ENCODE peak calls at places on chromosomes 12 and 14, in four cellular contexts. M is IMR-90, U is H1, O is H9. T is an unnamed sample.

GRCh38 chr12:47868041-47868440 is 36.8 kb downstream of the VDR start:
- DNase-seq in O (no peak), M (no peak), U (no peak), T (no peak)

GRCh38 chr12:53071591-53072551 is 7.3 kb downstream of the SPRYD3 start:
- DNase-seq in U (no peak), M (peak), O (peak), T (peak)

GRCh38 chr12:41419151-41419893 is 231.2 kb downstream of the PDZRN4 start:
- DNase-seq in O (no peak), M (no peak), U (no peak), T (no peak)

GRCh38 chr14:67738740-67739504 is 37.2 kb downstream of the RDH12 start:
- DNase-seq in O (no peak), U (no peak), M (peak), T (peak)

GRCh38 chr12:9052610-9053009 is 63.1 kb downstream of the A2M start:
- DNase-seq in O (no peak), M (no peak), U (no peak), T (no peak)

GRCh38 chr12:106133136-106134087 is 5.3 kb downstream of the NUAK1 start:
- DNase-seq in O (peak), U (peak), M (peak), T (peak)

GRCh38 chr12:13000616-13000934 is 510 bp upstream of the HEBP1 start:
- DNase-seq in O (no peak), U (no peak), M (no peak), T (peak)

GRCh38 chr14:89625208-89625987 is 208.4 kb upstream of the FOXN3 start:
- DNase-seq in U (no peak), O (peak), M (no peak), T (no peak)

GRCh38 chr12:113385282-113385882 is 18.3 kb downstream of the SDS start:
- DNase-seq in U (no peak), M (no peak), O (no peak), T (no peak)

GRCh38 chr12:106682594-106683234 is 91.8 kb upstream of the RIC8B start:
- DNase-seq in O (no peak), U (no peak), M (peak), T (no peak)

GRCh38 chr12:122947352-122947792 is 18.9 kb downstream of the ABCB9 start:
- DNase-seq in M (no peak), U (no peak), O (no peak), T (no peak)

GRCh38 chr14:43410631-43411030 is 1096.5 kb downstream of the FSCB start:
- DNase-seq in U (no peak), O (peak), M (no peak), T (peak)

GRCh38 chr14:89409961-89410360 is 7.1 kb downstream of the FOXN3 start:
- DNase-seq in O (no peak), M (no peak), U (no peak), T (no peak)

GRCh38 chr14:58535084-58535483 is 102.7 kb upstream of the DACT1 start:
- DNase-seq in M (peak), U (no peak), O (no peak), T (no peak)

GRCh38 chr14:89912667-89913211 is 41.8 kb downstream of the EFCAB11 start:
- DNase-seq in O (no peak), U (no peak), M (peak), T (peak)

GRCh38 chr12:13504074-13504473 is 307.5 kb downstream of the EMP1 start:
- DNase-seq in M (no peak), O (no peak), U (no peak), T (no peak)

GRCh38 chr12:63976902-63977395 is 132.4 kb downstream of the SRGAP1 start:
- DNase-seq in O (no peak), M (no peak), U (no peak), T (no peak)

GRCh38 chr12:11807453-11807852 is 158.0 kb downstream of the ETV6 start:
- DNase-seq in U (no peak), M (no peak), O (no peak), T (no peak)

GRCh38 chr14:89185919-89186849 is 230.8 kb downstream of the FOXN3 start:
- DNase-seq in U (no peak), O (no peak), M (peak), T (no peak)

GRCh38 chr12:49942512-49942893 is 8.0 kb upstream of the AQP2 start:
- DNase-seq in U (no peak), O (no peak), M (no peak), T (no peak)

GRCh38 chr14:31251028-31251958 is 43.7 kb upstream of the HECTD1 start:
- DNase-seq in M (no peak), U (no peak), O (no peak), T (no peak)

GRCh38 chr14:71486274-71486673 is 446.0 kb upstream of the RGS6 start:
- DNase-seq in O (no peak), U (no peak), M (no peak), T (no peak)

GRCh38 chr14:73267474-73267873 is 30.2 kb downstream of the PAPLN start:
- DNase-seq in O (no peak), M (no peak), U (no peak), T (no peak)

GRCh38 chr12:68614105-68614679 is 3.5 kb downstream of the RAP1B start:
- DNase-seq in M (no peak), U (no peak), O (no peak), T (no peak)

GRCh38 chr12:28209782-28210181 is 19.5 kb downstream of the CCDC91 start:
- DNase-seq in U (no peak), M (no peak), O (no peak), T (peak)

GRCh38 chr12:46386877-46387629 is 14.5 kb upstream of the SLC38A2 start:
- DNase-seq in O (peak), U (no peak), M (peak), T (peak)

GRCh38 chr14:70018713-70019201 is 139.5 kb downstream of the SMOC1 start:
- DNase-seq in U (no peak), M (peak), O (no peak), T (no peak)

GRCh38 chr12:127723236-127723635 is 543.7 kb upstream of the TMEM132C start:
- DNase-seq in U (no peak), O (no peak), M (no peak), T (peak)

DNA sequence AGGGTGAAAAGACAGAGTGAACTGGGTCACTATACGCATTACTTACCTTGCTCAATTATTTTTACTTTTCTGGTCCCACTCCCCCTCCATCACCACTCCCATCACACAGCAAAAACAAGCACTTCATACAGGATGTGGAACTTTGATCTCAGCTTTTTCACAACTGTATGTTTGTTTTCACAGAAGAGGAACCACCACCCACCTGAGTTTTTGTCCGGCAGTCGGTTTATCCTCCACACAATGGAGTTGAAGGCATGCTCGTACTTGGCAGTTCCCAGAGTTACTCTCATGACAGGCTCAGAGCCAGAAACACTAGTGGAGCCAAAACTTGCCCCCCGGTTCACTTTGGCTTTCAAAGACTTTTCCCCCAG is 55.9 kb upstream of the GTF2A1 start:
- DNase-seq in O (no peak), M (no peak), U (no peak), T (no peak)
- H3K56ac ChIP-seq in O (no peak), M (no peak), U (no peak), T (no peak)

GRCh38 chr12:120654656-120655055 is 14.2 kb downstream of the CABP1 start:
- DNase-seq in O (no peak), M (no peak), U (no peak), T (no peak)
- H3K27ac ChIP-seq in O (no peak), M (no peak), U (no peak), T (no peak)

DNA sequence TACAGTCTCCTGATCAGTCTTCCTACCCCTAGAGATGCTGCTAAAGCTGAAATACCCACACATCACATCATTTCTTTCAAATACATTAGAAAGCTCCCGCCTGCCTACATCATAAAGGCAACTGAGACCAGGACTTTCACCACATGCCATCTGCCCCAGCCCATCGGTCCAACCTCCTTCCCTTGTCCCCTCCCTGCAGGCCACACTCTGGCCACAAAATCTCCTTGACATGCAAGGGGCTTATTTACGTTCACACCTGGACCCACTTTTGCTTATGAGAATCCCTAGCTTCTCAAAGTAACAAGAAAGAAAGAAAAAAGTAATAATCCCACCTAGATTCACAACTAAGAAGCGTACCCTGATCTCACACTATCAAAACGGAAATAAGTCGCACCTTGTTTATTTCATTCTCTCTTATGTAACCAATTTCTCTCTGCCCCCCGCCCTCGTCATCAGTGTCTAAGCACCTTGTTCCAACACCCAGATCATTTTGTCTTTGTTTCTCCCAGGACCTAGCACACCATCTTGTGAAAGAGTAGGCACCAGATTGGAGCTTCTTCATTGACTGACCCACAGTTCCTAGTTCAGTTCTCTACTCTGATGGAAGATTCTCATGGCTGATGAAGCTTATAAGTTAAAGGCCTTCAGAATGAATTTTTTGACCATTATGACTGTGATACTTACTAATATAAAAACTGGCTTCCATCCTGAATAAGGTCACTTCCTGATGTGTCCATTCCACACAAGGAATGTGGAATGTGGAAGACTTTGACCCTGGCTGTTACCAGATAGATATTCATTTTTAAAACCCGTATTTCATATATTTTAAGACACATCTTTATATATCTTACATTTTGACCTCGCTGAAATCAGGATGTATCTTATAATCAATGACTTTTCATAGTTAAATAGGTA is 7.7 kb downstream of the WSB2 start:
- DNase-seq in M (peak), O (no peak), U (no peak), T (no peak)
- H3K9ac ChIP-seq in M (no peak), O (no peak), U (no peak), T (no peak)

GRCh38 chr12:95096852-95097251 is 23.4 kb upstream of the NR2C1 start:
- DNase-seq in M (peak), O (no peak), U (no peak), T (no peak)
- H3K56ac ChIP-seq in M (no peak), O (no peak), U (no peak), T (no peak)

GRCh38 chr12:92506460-92506859 is 196.3 kb upstream of the PLEKHG7 start:
- DNase-seq in O (no peak), U (no peak), M (no peak), T (peak)
- H3K27ac ChIP-seq in O (no peak), U (no peak), M (peak), T (no peak)

GRCh38 chr14:22555573-22556011 is 33.4 kb downstream of the DAD1 start:
- DNase-seq in U (no peak), O (no peak), M (peak), T (no peak)
- H3K9ac ChIP-seq in U (no peak), O (no peak), M (no peak), T (no peak)

GRCh38 chr14:100472491-100472890 is 114.7 kb downstream of the BEGAIN start:
- DNase-seq in O (no peak), M (no peak), U (no peak), T (no peak)

GRCh38 chr14:100473249-100473648 is 114.0 kb downstream of the BEGAIN start:
- DNase-seq in M (no peak), U (no peak), O (no peak), T (no peak)

GRCh38 chr14:100474176-100474575 is 113.0 kb downstream of the BEGAIN start:
- DNase-seq in M (no peak), U (no peak), O (no peak), T (no peak)

GRCh38 chr14:100476012-100476822 is 111.0 kb downstream of the BEGAIN start:
- DNase-seq in O (no peak), M (peak), U (no peak), T (peak)

DNA sequence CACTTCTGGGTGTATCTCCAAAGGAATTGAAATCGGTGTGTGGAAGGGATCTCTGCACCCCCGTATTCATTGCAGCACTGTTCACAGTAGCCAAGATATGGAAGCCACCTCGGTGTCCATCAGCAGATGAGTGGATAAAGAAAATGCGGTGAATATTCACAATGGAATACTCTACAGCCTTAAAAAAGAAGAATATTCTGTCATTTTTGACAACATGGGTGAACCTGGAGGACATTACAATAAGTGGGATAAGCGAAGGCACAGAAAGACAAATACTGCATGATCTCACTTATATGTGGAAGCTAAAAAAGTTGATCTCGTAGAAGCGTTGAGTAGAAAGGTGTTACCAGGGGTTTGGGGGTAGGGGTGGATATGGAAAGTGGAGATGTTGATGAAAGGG is 111.9 kb downstream of the BEGAIN start:
- DNase-seq in M (no peak), U (no peak), O (no peak), T (no peak)
- H3K56ac ChIP-seq in M (no peak), U (no peak), O (no peak), T (no peak)

DNA sequence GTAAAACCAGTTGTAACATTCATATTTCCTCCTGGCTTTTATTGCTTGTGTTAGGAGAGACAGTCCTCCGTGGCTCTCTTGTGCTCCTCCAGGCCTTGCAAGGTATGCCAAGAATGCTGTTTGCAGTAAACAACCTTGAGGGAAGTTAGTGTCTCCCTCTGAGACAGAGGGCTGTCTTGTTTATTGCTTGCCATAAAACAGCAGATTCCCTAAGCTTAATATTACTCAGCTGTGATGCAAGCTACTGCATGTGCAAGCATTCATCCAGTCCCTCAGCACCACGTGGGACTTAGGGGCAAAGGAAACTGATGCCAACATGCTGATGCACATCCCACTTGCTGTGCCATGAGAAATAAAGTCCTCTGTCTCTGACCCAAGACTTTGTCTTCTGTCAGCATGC is 6.6 kb downstream of the POMT2 start:
- DNase-seq in M (peak), U (no peak), O (peak), T (peak)
- H3K27ac ChIP-seq in M (peak), U (peak), O (peak), T (peak)

GRCh38 chr14:75690010-75690409 is 29.0 kb downstream of the TTLL5 start:
- DNase-seq in U (no peak), M (peak), O (no peak), T (no peak)
- H3K9ac ChIP-seq in U (no peak), M (no peak), O (no peak), T (no peak)